ENCODE peak calls at places on chromosomes 12 and 14, in nine cellular contexts. B is pancreas, N is iPS DF 6.9, W is GM23338, A is PC-3, M is heart right ventricle, Z is adipocyte, O is GM23248, E is hepatocyte. H is an unnamed sample. For H3K4me1, the result is how much of the 10 kb centered on the place peaks cover.

GRCh38 chr14:90382491-90383125 is 14.2 kb upstream of the CALM1 start:
- DNase-seq in B (peak), N (no peak), W (peak), A (peak), M (peak), Z (peak), O (peak), E (peak), H (peak)

GRCh38 chr12:125186471-125187147 is 121.4 kb downstream of the AACS start:
- DNase-seq in B (peak), N (no peak), W (peak), A (no peak), M (no peak), Z (no peak), O (peak), E (no peak), H (no peak)

GRCh38 chr12:108099085-108099484 is 30.0 kb upstream of the WSCD2 start:
- DNase-seq in B (no peak), N (no peak), W (peak), A (peak), M (no peak), Z (peak), O (peak), E (no peak), H (no peak)

GRCh38 chr12:49231881-49232650 is 32.8 kb upstream of the TUBA1C start:
- DNase-seq in B (no peak), N (no peak), W (no peak), A (no peak), M (no peak), Z (no peak), O (no peak), E (no peak), H (no peak)

GRCh38 chr12:100959481-100959880 is 164.9 kb downstream of the ANO4 start:
- DNase-seq in B (no peak), N (no peak), W (no peak), A (peak), M (no peak), Z (peak), O (peak), E (peak), H (no peak)

GRCh38 chr14:105943973-105944602 is 417.7 kb downstream of the TMEM121 start:
- DNase-seq in B (no peak), N (no peak), W (no peak), A (no peak), M (no peak), Z (no peak), O (no peak), E (no peak), H (no peak)

GRCh38 chr14:65149116-65149515 is 46.8 kb upstream of the MAX start:
- DNase-seq in B (no peak), N (no peak), W (no peak), A (no peak), M (no peak), Z (no peak), O (no peak), E (no peak), H (no peak)

GRCh38 chr12:27772328-27773049 is 7.5 kb upstream of the KLHL42 start:
- DNase-seq in B (no peak), N (no peak), W (no peak), A (peak), M (no peak), Z (peak), O (peak), E (no peak), H (peak)

GRCh38 chr12:102618197-102618897 is 138.0 kb upstream of the IGF1 start:
- DNase-seq in B (no peak), N (no peak), W (no peak), A (no peak), M (no peak), Z (no peak), O (no peak), E (no peak), H (no peak)

GRCh38 chr12:34406228-34406995 is 384.1 kb downstream of the ALG10 start:
- DNase-seq in B (peak), N (no peak), W (no peak), A (no peak), M (peak), Z (no peak), O (no peak), E (peak), H (no peak)

GRCh38 chr12:54364413-54364812 is at the start of gene GPR84:
- DNase-seq in B (no peak), N (no peak), W (no peak), A (no peak), M (no peak), Z (no peak), O (no peak), E (no peak), H (no peak)

GRCh38 chr12:6072302-6072752 is 52.1 kb downstream of the VWF start:
- DNase-seq in B (no peak), N (no peak), W (no peak), A (peak), M (no peak), Z (peak), O (peak), E (no peak), H (no peak)

DNA sequence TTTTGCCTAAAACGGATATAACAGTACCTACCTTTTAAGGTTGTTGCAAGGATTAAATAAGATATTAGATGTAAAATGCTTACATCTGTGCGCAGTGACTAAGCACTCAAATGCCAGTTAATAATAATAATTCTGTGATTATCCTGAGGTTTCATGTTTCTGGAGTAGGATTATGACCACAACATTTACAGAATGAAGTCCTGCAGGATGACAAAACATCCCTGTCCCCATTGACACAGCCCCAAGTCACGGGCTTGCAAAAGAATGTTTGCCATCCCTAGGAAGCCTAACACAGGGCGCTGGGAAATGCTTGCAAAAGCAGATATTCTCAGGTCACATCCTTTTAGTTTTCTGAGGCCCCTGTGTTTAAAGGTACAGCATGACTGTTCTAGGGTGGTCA is 20.1 kb downstream of the SUSD6 start:
- DNase-seq in B (no peak), N (no peak), W (no peak), A (peak), M (no peak), Z (no peak), O (peak), E (no peak), H (peak)
- H3K4me1 ChIP-seq in B (under half), N (under half), W (under half), A (under half), M (half or more), Z (under half), O (under half), E (half or more), H (under half)

DNA sequence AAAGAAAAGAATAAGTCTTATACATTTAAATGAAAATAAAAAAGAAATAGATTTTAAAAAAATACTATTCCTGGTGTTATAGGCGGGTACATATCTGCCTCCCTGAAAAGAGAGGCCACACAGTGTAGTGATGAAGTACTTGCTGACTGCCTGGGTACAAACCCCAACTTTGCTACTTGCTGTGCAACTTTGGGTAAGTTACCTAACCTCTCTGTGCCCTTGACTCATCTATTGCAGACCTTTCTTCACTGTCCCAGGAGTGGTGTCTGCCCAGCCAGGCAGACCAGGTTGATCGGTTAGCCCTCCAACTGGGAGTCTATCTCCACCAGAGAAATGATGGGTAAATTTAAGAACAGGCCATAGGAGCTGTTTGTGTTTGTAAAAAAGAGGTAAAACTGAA is 82.0 kb downstream of the SLC24A4 start:
- DNase-seq in B (no peak), N (no peak), W (no peak), A (no peak), M (no peak), Z (no peak), O (no peak), E (no peak), H (no peak)
- H3K4me1 ChIP-seq in B (under half), N (under half), W (under half), A (under half), M (under half), Z (under half), O (under half), E (under half), H (under half)

DNA sequence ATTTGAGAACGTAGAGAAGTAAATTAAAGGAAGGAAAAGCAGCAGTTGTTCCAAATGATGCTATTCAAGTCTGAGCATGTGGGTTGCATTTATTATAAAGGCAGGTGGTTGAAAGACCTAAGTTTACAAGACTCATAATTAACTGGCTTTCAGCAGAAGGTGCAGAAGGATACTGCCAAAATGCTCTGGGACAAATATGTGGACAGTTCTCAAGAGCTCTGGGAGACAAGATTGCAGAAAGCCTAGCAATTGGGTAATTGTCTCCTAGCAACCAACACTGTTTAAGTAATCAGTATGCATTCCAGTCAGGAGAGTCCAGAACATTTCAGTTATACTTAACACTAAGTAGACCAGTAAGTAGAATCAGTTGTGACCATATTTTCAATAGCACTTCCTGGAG is 131.5 kb downstream of the GPR135 start:
- DNase-seq in B (no peak), N (no peak), W (no peak), A (no peak), M (no peak), Z (peak), O (peak), E (peak), H (no peak)
- H3K4me1 ChIP-seq in B (under half), N (under half), W (half or more), A (under half), M (half or more), Z (under half), O (half or more), E (under half), H (under half)

DNA sequence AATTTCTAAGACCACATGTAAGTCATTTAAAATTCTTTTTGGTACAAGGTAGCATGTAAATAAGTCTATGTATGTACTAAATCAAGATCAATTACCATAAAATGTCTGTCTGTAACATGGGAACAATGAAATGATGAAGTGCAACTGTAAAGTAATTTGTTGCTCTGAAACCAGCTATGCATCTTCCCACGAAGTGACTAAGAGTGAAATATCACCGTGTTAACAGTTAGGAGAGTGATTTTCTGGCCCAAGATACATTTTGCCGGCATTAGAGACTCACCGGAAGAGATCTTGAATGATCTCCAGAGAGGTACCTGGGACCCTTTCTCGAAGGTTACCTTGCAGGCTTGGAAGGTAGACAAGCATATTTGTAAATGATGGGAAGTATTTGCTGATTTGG is 105.8 kb downstream of the SAMD4A start:
- DNase-seq in B (no peak), N (no peak), W (no peak), A (no peak), M (no peak), Z (no peak), O (peak), E (no peak), H (no peak)
- H3K4me1 ChIP-seq in B (under half), N (under half), W (under half), A (half or more), M (half or more), Z (half or more), O (under half), E (under half), H (under half)

DNA sequence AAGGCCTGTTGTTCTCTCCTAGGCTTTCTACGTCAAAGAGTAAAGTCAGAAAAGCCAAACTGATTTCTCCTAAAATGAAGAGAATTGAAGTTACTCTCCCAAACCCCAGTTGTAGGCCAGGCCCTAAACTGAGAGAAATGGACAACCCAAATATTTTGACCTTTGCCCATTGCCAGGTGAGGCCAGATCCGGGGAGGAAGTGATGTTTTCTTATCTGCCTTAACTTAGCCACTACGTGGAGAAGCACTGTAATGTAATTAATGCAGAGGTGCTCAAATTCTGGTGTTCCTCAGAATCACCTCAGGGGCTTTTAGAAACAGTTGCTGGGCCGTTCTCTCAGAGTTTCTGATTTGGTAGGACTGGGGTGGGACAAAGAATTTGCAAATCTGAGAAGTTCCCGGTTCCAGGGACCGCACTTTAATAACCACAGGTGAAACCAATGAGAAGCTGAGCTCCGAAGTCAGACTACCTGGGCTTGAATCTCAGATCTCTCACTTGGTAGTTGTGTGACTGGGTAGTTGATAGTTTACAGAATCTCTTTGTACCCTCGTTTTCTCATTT is 73.2 kb downstream of the ETV6 start:
- DNase-seq in B (no peak), N (no peak), W (no peak), A (no peak), M (no peak), Z (no peak), O (no peak), E (no peak), H (no peak)
- H3K4me1 ChIP-seq in B (under half), N (under half), W (under half), A (under half), M (under half), Z (under half), O (under half), E (under half), H (under half)

GRCh38 chr12:11663128-11663527 is 13.7 kb downstream of the ETV6 start:
- DNase-seq in B (no peak), N (no peak), W (no peak), A (no peak), M (no peak), Z (no peak), O (no peak), E (no peak), H (no peak)

GRCh38 chr12:11662369-11662768 is 12.9 kb downstream of the ETV6 start:
- DNase-seq in B (no peak), N (no peak), W (no peak), A (no peak), M (no peak), Z (no peak), O (no peak), E (no peak), H (no peak)

GRCh38 chr12:11664101-11664500 is 14.6 kb downstream of the ETV6 start:
- DNase-seq in B (no peak), N (no peak), W (no peak), A (no peak), M (no peak), Z (no peak), O (no peak), E (no peak), H (no peak)

GRCh38 chr12:11660624-11661023 is 11.2 kb downstream of the ETV6 start:
- DNase-seq in B (no peak), N (no peak), W (no peak), A (no peak), M (no peak), Z (no peak), O (no peak), E (no peak), H (no peak)

DNA sequence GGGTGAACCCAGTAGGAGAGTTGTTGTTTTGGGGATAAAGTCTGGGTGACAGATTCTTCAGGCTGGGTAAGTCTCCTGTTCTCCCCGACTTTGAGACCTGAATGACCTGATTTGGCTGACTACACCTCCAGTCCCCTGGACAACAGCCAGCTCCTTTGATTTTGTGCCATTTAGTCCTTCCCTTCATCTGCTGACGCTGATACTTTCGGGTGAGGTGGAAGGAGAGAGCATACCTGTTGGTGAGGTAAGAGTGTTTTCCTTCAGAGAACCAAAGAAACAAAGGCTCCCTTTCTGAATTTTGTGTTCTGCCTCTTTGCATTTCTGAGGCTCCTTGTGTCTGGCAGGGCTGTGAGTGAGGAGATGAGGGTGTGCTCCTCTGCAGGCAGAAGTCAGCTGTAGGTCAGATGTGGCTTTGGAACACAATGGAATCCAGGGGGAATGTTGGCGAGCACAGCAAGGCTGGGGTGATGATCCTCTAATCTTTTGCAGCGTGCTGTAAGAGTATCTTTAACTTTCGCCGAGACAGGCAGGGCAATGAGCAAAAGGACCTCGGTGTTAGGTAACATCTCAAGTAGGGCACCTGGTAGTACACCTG is 12.1 kb downstream of the ETV6 start:
- DNase-seq in B (no peak), N (no peak), W (no peak), A (no peak), M (no peak), Z (no peak), O (no peak), E (no peak), H (no peak)
- H3K4me1 ChIP-seq in B (under half), N (under half), W (under half), A (under half), M (half or more), Z (under half), O (under half), E (under half), H (under half)

GRCh38 chr12:47903927-47904646 is 707 bp downstream of the VDR start:
- DNase-seq in B (no peak), N (no peak), W (peak), A (peak), M (peak), Z (peak), O (peak), E (peak), H (peak)

GRCh38 chr12:47900480-47901129 is 4.2 kb downstream of the VDR start:
- DNase-seq in B (no peak), N (no peak), W (peak), A (peak), M (no peak), Z (no peak), O (peak), E (peak), H (peak)

GRCh38 chr12:47903151-47903611 is 1.6 kb downstream of the VDR start:
- DNase-seq in B (no peak), N (no peak), W (no peak), A (peak), M (no peak), Z (peak), O (peak), E (peak), H (peak)

GRCh38 chr12:47901285-47902093 is 3.3 kb downstream of the VDR start:
- DNase-seq in B (no peak), N (no peak), W (no peak), A (no peak), M (no peak), Z (no peak), O (peak), E (no peak), H (no peak)

GRCh38 chr12:47902131-47902639 is 2.6 kb downstream of the VDR start:
- DNase-seq in B (no peak), N (no peak), W (no peak), A (no peak), M (no peak), Z (no peak), O (no peak), E (no peak), H (no peak)
- H3K4me1 ChIP-seq in B (under half), N (under half), W (under half), A (under half), M (under half), Z (under half), O (under half), E (under half), H (half or more)

GRCh38 chr12:115295886-115296285 is 611.9 kb upstream of the TBX3 start:
- DNase-seq in B (no peak), N (no peak), W (no peak), A (no peak), M (no peak), Z (no peak), O (no peak), E (no peak), H (no peak)
- H3K4me1 ChIP-seq in B (under half), N (under half), W (under half), A (under half), M (under half), Z (under half), O (under half), E (under half), H (under half)

GRCh38 chr12:92466391-92467305 is 236.1 kb upstream of the PLEKHG7 start:
- DNase-seq in B (no peak), N (peak), W (peak), A (no peak), M (no peak), Z (peak), O (no peak), E (no peak), H (no peak)

GRCh38 chr12:92469837-92470236 is 233.0 kb upstream of the PLEKHG7 start:
- DNase-seq in B (no peak), N (no peak), W (no peak), A (peak), M (peak), Z (no peak), O (peak), E (peak), H (no peak)

GRCh38 chr12:92470608-92471021 is 232.2 kb upstream of the PLEKHG7 start:
- DNase-seq in B (no peak), N (no peak), W (no peak), A (peak), M (no peak), Z (no peak), O (no peak), E (no peak), H (no peak)

GRCh38 chr12:92467886-92468285 is 234.9 kb upstream of the PLEKHG7 start:
- DNase-seq in B (no peak), N (no peak), W (no peak), A (peak), M (no peak), Z (no peak), O (no peak), E (peak), H (peak)

GRCh38 chr12:92468358-92469020 is 234.3 kb upstream of the PLEKHG7 start:
- DNase-seq in B (no peak), N (no peak), W (no peak), A (no peak), M (no peak), Z (no peak), O (no peak), E (no peak), H (no peak)
- H3K4me1 ChIP-seq in B (under half), N (under half), W (under half), A (under half), M (under half), Z (under half), O (under half), E (under half), H (under half)